ENCODE peak calls at places on chromosomes 5 and 9, in eight cellular contexts. O is IMR-90; J is BE2C; N is A673; K is Jurkat, Clone E6-1; X is A549; G is HCT116; P is HFF-Myc. U is an unnamed sample.

GRCh38 chr9:117454711-117455110 is 39.9 kb upstream of the ASTN2 start:
- DNase-seq in G (no peak), J (no peak), K (no peak), P (no peak), X (no peak), O (no peak), N (no peak), U (no peak)

GRCh38 chr5:57753446-57753845 is 270.8 kb upstream of the ACTBL2 start:
- DNase-seq in G (no peak), N (no peak), K (no peak), P (no peak), J (no peak), O (no peak), X (no peak), U (no peak)

GRCh38 chr9:109906766-109907382 is 126.9 kb downstream of the PALM2AKAP2 start:
- DNase-seq in X (no peak), N (no peak), G (no peak), P (no peak), O (peak; percentile 71), K (no peak), J (no peak), U (peak; percentile 44)

GRCh38 chr9:7210854-7211637 is 453.3 kb downstream of the KDM4C start:
- DNase-seq in N (no peak), P (no peak), G (no peak), K (no peak), X (no peak), J (no peak), O (no peak), U (no peak)

GRCh38 chr9:135978650-135979461 is 17.7 kb upstream of the UBAC1 start:
- DNase-seq in J (peak; percentile 75), N (peak; percentile 52), P (no peak), X (no peak), O (no peak), K (peak; percentile 74), G (no peak), U (no peak)

GRCh38 chr5:77367733-77368132 is 124.4 kb downstream of the WDR41 start:
- DNase-seq in P (no peak), X (no peak), K (no peak), J (no peak), N (no peak), O (peak; percentile 36), G (peak; percentile 13), U (no peak)

GRCh38 chr5:173229966-173230740 is 4.9 kb downstream of the NKX2-5 start:
- DNase-seq in O (no peak), J (no peak), N (no peak), K (no peak), P (no peak), X (no peak), G (no peak), U (no peak)

GRCh38 chr5:4879693-4880303 is 260.3 kb upstream of the ADAMTS16 start:
- DNase-seq in N (peak; percentile 68), K (peak; percentile 39), P (peak; percentile 25), X (peak; percentile 65), G (peak; percentile 39), O (peak; percentile 47), J (peak; percentile 79), U (peak; percentile 85)

GRCh38 chr9:91978739-91979414 is 28.8 kb upstream of the ROR2 start:
- DNase-seq in X (peak; percentile 46), G (peak; percentile 26), P (peak; percentile 89), J (peak; percentile 54), O (peak; percentile 93), K (peak; percentile 18), N (peak; percentile 60), U (peak; percentile 90)

GRCh38 chr5:89342106-89342876 is 459.3 kb upstream of the MEF2C start:
- DNase-seq in O (peak; percentile 86), N (peak; percentile 15), X (no peak), K (no peak), J (no peak), G (no peak), P (peak; percentile 79), U (peak; percentile 83)

DNA sequence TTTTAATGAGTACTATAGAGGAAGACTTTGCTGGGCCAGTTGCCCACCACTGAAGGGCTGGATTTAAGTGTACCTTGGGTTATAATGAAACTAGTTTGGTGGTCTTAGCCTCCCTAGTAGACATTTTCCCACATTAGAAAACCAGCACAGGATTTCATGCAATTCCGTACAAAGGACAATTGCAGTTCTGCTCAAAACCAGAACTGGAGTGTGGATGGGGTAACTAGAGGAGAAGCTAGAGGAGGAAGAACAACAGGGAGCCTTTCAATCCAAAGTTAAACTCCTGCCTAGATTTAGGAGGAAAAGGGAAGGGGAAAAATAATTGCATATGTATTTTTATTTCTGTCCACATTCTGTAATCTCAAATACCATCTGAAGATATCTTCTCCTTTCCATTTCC is 97.5 kb upstream of the SSBP2 start:
- DNase-seq in G (no peak), K (no peak), P (no peak), X (no peak), J (peak; percentile 24), N (peak; percentile 55), O (no peak), U (peak; percentile 49)
- H3K4me3 ChIP-seq in G (no peak overlapping the region), K (no peak overlapping the region), P (no peak overlapping the region), X (no peak overlapping the region), J (no peak overlapping the region), N (no peak overlapping the region), O (no peak overlapping the region), U (no peak overlapping the region)

DNA sequence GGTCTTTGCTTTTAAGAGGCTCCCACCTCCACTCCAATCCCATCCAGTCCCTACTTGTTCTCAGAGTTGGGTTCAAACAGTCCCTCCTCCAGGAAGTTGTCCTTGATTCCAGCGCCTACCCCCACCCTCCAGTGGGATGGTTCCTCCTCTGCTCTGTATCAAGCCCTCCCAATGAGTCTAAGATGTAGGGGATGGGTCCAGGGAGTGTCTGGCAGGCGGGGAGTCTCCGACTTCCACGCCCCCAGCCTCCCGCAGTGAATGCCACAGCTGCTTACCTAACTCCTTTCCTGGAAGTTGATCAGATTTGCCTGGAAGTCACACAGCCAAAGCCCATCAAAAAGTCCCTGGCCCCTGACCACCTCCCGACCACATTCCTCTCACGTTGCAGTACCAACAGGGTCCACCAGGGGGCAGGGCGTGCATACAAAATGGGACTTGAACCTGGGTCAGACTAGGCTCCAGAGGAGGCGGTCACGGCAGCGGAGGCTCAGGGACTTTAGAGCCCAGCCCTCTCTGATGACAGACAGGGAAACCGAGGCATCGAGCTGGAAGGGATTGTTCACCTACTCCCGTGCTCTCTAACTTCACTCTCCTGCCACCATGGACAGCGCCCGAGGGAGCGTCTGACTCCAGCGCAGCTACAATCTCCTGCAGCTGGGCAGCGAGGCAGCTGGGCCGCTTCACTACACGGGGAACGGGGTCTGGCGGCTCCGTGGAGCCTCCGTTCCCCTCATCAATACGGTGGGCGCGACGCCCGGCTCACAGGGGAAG is 25.0 kb upstream of the TDRD7 start:
- DNase-seq in G (peak; percentile 22), J (peak; percentile 80), O (peak; percentile 56), X (peak; percentile 77), P (peak; percentile 9), N (peak; percentile 58), K (peak; percentile 30), U (peak; percentile 65)
- H3K4me3 ChIP-seq in G (no peak overlapping the region), J (peak overlapping the region; percentile 52), O (no peak overlapping the region), X (no peak overlapping the region), P (no peak overlapping the region), N (no peak overlapping the region), K (peak overlapping the region; percentile 9), U (no peak overlapping the region)

GRCh38 chr9:20685769-20686168 is 1.7 kb downstream of the FOCAD start:
- DNase-seq in G (no peak), X (no peak), P (no peak), K (no peak), O (no peak), N (no peak), J (no peak), U (no peak)
- H3K4me3 ChIP-seq in G (peak overlapping the region; percentile 87), X (peak overlapping the region; percentile 89), P (peak overlapping the region; percentile 77), K (no peak overlapping the region), O (no peak overlapping the region), N (peak overlapping the region; percentile 82), J (peak overlapping the region; percentile 85), U (peak overlapping the region; percentile 9)

GRCh38 chr9:130665029-130665430 is 636 bp downstream of the PRDM12 start:
- DNase-seq in G (no peak), K (no peak), P (no peak), J (no peak), X (no peak), N (no peak), O (no peak), U (no peak)
- H3K4me3 ChIP-seq in G (no peak overlapping the region), K (no peak overlapping the region), P (no peak overlapping the region), J (no peak overlapping the region), X (peak overlapping the region; percentile 27), N (no peak overlapping the region), O (no peak overlapping the region), U (no peak overlapping the region)

DNA sequence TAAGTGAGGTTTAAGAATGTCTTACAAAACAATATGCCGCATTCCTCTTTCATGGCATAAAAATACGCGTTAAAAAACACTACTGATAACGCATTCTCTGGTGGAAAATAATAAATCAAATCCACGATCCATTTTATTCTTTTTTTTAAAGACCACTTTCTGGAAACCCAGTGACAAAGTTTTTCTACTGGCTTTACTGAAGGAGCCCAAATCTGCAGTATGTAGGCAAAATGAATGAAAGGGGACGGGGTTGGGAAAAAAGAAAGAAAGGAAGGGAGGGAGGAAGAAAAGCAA is 2.0 kb downstream of the SV2C start:
- DNase-seq in J (no peak), G (no peak), X (no peak), N (no peak), O (no peak), P (no peak), K (no peak), U (no peak)
- H3K4me3 ChIP-seq in J (no peak overlapping the region), G (no peak overlapping the region), X (no peak overlapping the region), N (peak overlapping the region; percentile 47), O (no peak overlapping the region), P (no peak overlapping the region), K (no peak overlapping the region), U (no peak overlapping the region)

GRCh38 chr9:113493080-113493615 is 29.6 kb downstream of the RGS3 start:
- DNase-seq in N (no peak), K (no peak), O (no peak), P (no peak), G (no peak), J (no peak), X (no peak), U (no peak)
- H3K4me3 ChIP-seq in N (peak overlapping the region; percentile 7), K (no peak overlapping the region), O (no peak overlapping the region), P (no peak overlapping the region), G (no peak overlapping the region), J (no peak overlapping the region), X (no peak overlapping the region), U (no peak overlapping the region)

GRCh38 chr5:114362977-114363721 is 1.3 kb downstream of the KCNN2 start:
- DNase-seq in O (peak; percentile 37), K (no peak), N (no peak), X (no peak), P (no peak), G (no peak), J (no peak), U (peak; percentile 0)
- H3K4me3 ChIP-seq in O (peak overlapping the region; percentile 76), K (peak overlapping the region; percentile 80), N (no peak overlapping the region), X (no peak overlapping the region), P (peak overlapping the region; percentile 71), G (no peak overlapping the region), J (no peak overlapping the region), U (no peak overlapping the region)

U was measured in fibroblast of the aortic adventitia.